ENCODE peak calls at places on chromosomes 13 and 19, in seven cellular contexts. H is omental fat pad, X is neural progenitor cell, E is HFF-Myc, D is AG10803, U is IMR-90, V is epithelial cell of esophagus. A is an unnamed sample.

GRCh38 chr19:47608908-47609879 is at the start of gene BICRA:
- DNase-seq in V (peak; percentile 83), H (no peak), X (peak; percentile 95), D (peak; percentile 77), U (peak; percentile 73), E (peak; percentile 32), A (peak; percentile 84)

GRCh38 chr13:113555141-113555540 is 29.4 kb upstream of the TFDP1 start:
- DNase-seq in V (no peak), D (no peak), X (no peak), U (no peak), E (no peak), H (no peak), A (no peak)

GRCh38 chr19:46598372-46598917 is 2.7 kb upstream of the CALM3 start:
- DNase-seq in H (no peak), E (no peak), U (no peak), D (no peak), X (no peak), V (no peak), A (no peak)

GRCh38 chr19:43620061-43621001 is 902 bp upstream of the ZNF428 start:
- DNase-seq in D (no peak), H (no peak), V (no peak), U (no peak), X (no peak), E (no peak), A (peak; percentile 67)

GRCh38 chr13:30359999-30360398 is 52.6 kb upstream of the KATNAL1 start:
- DNase-seq in D (no peak), X (no peak), V (no peak), H (no peak), E (no peak), U (no peak), A (no peak)

GRCh38 chr13:31556376-31556775 is 182.9 kb upstream of the RXFP2 start:
- DNase-seq in E (peak; percentile 39), U (peak; percentile 2), V (no peak), X (no peak), H (no peak), D (peak; percentile 80), A (no peak)

GRCh38 chr19:3783660-3784584 is 2.3 kb downstream of the MATK start:
- DNase-seq in H (no peak), X (peak; percentile 60), E (no peak), U (no peak), D (no peak), V (no peak), A (peak; percentile 70)

GRCh38 chr13:32262165-32262564 is 53.0 kb downstream of the ZAR1L start:
- DNase-seq in V (no peak), U (peak; percentile 39), X (no peak), E (no peak), D (no peak), H (no peak), A (no peak)

GRCh38 chr13:80458546-80458945 is 117.6 kb upstream of the SPRY2 start:
- DNase-seq in D (no peak), V (no peak), E (no peak), H (no peak), X (no peak), U (no peak), A (no peak)

GRCh38 chr13:41694902-41695301 is 237.6 kb downstream of the RGCC start:
- DNase-seq in U (peak; percentile 95), V (peak; percentile 90), D (peak; percentile 95), H (peak; percentile 25), X (no peak), E (peak; percentile 86), A (no peak)

GRCh38 chr13:100304241-100304640 is 215.3 kb downstream of the PCCA start:
- DNase-seq in D (no peak), E (no peak), H (no peak), U (no peak), X (no peak), V (no peak), A (no peak)

GRCh38 chr19:41064974-41065569 is 23.2 kb upstream of the CYP2A13 start:
- DNase-seq in H (no peak), E (peak; percentile 16), X (peak; percentile 38), V (peak; percentile 3), D (peak; percentile 3), U (peak; percentile 43), A (no peak)

GRCh38 chr13:73704587-73704986 is 429.6 kb downstream of the KLF12 start:
- DNase-seq in X (peak; percentile 2), D (no peak), U (no peak), V (peak; percentile 59), E (no peak), H (no peak), A (no peak)

GRCh38 chr13:89900104-89900760 is 1447.3 kb upstream of the MIR17HG start:
- DNase-seq in U (no peak), V (peak; percentile 86), H (no peak), E (no peak), X (no peak), D (no peak), A (no peak)

GRCh38 chr19:55452381-55453325 is 8.8 kb downstream of the ISOC2 start:
- DNase-seq in D (peak; percentile 59), E (peak; percentile 40), V (peak; percentile 65), H (no peak), X (peak; percentile 94), U (peak; percentile 79), A (no peak)

GRCh38 chr19:31595521-31595920 is 246.3 kb upstream of the TSHZ3 start:
- DNase-seq in H (no peak), D (no peak), E (no peak), X (no peak), U (no peak), V (no peak), A (no peak)
- TF ChIP-seq CTCF in H (no peak), D (no peak), E (no peak), X (no peak), U (no peak), V (no peak), A (no peak)

GRCh38 chr13:101784313-101784712 is 331.8 kb downstream of the ITGBL1 start:
- DNase-seq in D (no peak), E (no peak), V (no peak), U (no peak), X (no peak), H (no peak), A (no peak)

GRCh38 chr13:101783554-101783953 is 331.1 kb downstream of the ITGBL1 start:
- DNase-seq in V (no peak), H (no peak), U (no peak), D (no peak), X (no peak), E (no peak), A (no peak)

GRCh38 chr13:101785858-101786257 is 333.4 kb downstream of the ITGBL1 start:
- DNase-seq in E (no peak), V (peak; percentile 42), D (peak; percentile 6), X (peak; percentile 64), H (no peak), U (peak; percentile 3), A (no peak)
- TF ChIP-seq CTCF in E (peak; percentile 20), V (peak; percentile 43), D (peak; percentile 15), X (peak; percentile 58), H (no peak), U (peak; percentile 22), A (no peak)

GRCh38 chr13:33263484-33263883 is 22.1 kb downstream of the STARD13 start:
- DNase-seq in X (no peak), E (no peak), V (no peak), H (no peak), D (no peak), U (no peak), A (no peak)

GRCh38 chr13:33263976-33264619 is 21.5 kb downstream of the STARD13 start:
- DNase-seq in U (no peak), E (no peak), X (no peak), D (peak; percentile 73), H (no peak), V (no peak), A (no peak)

GRCh38 chr13:33265133-33265532 is 20.4 kb downstream of the STARD13 start:
- DNase-seq in D (no peak), U (no peak), H (no peak), E (no peak), X (no peak), V (no peak), A (no peak)

GRCh38 chr13:33265607-33266006 is 19.9 kb downstream of the STARD13 start:
- DNase-seq in E (no peak), U (no peak), H (no peak), X (no peak), V (no peak), D (no peak), A (no peak)

GRCh38 chr13:33264620-33264978 is 21.0 kb downstream of the STARD13 start:
- DNase-seq in E (no peak), X (no peak), U (no peak), D (no peak), H (no peak), V (no peak), A (no peak)
- TF ChIP-seq CTCF in E (no peak), X (no peak), U (no peak), D (no peak), H (no peak), V (no peak), A (no peak)

DNA sequence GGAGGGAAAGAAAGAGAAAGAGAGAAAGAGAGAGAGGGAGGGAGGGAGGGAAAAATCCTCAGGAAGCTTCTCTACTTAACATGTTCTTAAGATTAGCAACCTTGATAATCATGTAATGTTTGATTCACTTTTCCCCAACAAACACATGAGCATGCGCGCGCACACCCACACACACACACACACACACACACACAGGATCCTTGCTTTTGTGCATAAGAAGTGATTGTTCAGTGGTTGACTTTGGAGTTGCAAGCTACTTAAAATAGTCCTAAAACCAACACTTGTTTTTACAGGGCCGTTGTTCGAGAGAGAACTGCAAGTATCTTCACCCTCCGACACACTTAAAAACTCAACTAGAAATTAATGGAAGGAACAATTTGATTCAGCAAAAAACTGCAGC is 100.0 kb upstream of the RAP2A start:
- DNase-seq in D (no peak), X (no peak), V (no peak), E (no peak), H (no peak), U (no peak), A (no peak)
- TF ChIP-seq CTCF in D (no peak), X (no peak), V (no peak), E (no peak), H (no peak), U (no peak), A (no peak)

GRCh38 chr19:13960863-13961784 is 8.8 kb downstream of the DCAF15 start:
- DNase-seq in V (no peak), H (no peak), E (no peak), U (no peak), X (no peak), D (no peak), A (no peak)
- TF ChIP-seq CTCF in V (peak; percentile 19), H (no peak), E (no peak), U (no peak), X (no peak), D (no peak), A (no peak)

GRCh38 chr19:10871711-10872550 is 578 bp downstream of the CARM1 start:
- DNase-seq in V (peak; percentile 24), E (no peak), D (no peak), X (peak; percentile 74), H (no peak), U (no peak), A (peak; percentile 25)
- TF ChIP-seq CTCF in V (peak; percentile 18), E (no peak), D (peak; percentile 19), X (peak; percentile 14), H (no peak), U (no peak), A (no peak)

GRCh38 chr13:102571075-102571474 is 25.7 kb upstream of the TPP2 start:
- DNase-seq in U (no peak), X (no peak), V (peak; percentile 8), D (no peak), H (no peak), E (no peak), A (no peak)
- TF ChIP-seq CTCF in U (peak; percentile 5), X (peak; percentile 24), V (no peak), D (peak; percentile 21), H (no peak), E (no peak), A (no peak)

A was measured in natural killer cell.